ENCODE peak calls at places on chromosomes 3 and 15, in four cellular contexts. J is HepG2, T is WTC11, A is K562. W is an unnamed sample.

GRCh38 chr15:96086164-96086563 is 244.3 kb upstream of the NR2F2 start:
- DNase-seq in J (no peak), T (no peak), A (no peak), W (no peak)

GRCh38 chr3:99817047-99817436 is 620 bp upstream of the CMSS1 start:
- DNase-seq in J (no peak), T (no peak), A (peak), W (no peak)

GRCh38 chr15:58118272-58118671 is 19.9 kb upstream of the AQP9 start:
- DNase-seq in J (no peak), T (no peak), A (no peak), W (no peak)

GRCh38 chr15:62770752-62771151 is 271.8 kb upstream of the TPM1 start:
- DNase-seq in J (no peak), T (no peak), A (no peak), W (no peak)

GRCh38 chr3:74546426-74546825 is 68.0 kb downstream of the CNTN3 start:
- DNase-seq in J (no peak), T (no peak), A (no peak), W (no peak)

GRCh38 chr3:50237133-50237651 is 1.2 kb downstream of the GNAI2 start:
- DNase-seq in J (no peak), T (peak), A (peak), W (no peak)

GRCh38 chr3:120506828-120507774 is 56.3 kb upstream of the FSTL1 start:
- DNase-seq in J (peak), T (peak), A (peak), W (no peak)

GRCh38 chr15:100985401-100985800 is 66.2 kb downstream of the LRRK1 start:
- DNase-seq in J (no peak), T (no peak), A (no peak), W (no peak)

GRCh38 chr15:52709172-52709979 is 30.2 kb upstream of the ATOSA start:
- DNase-seq in J (peak), T (peak), A (peak), W (no peak)

GRCh38 chr3:125350597-125350996 is 24.5 kb downstream of the ZNF148 start:
- DNase-seq in J (no peak), T (no peak), A (no peak), W (no peak)

GRCh38 chr3:143806043-143806442 is 42.2 kb downstream of the SLC9A9 start:
- DNase-seq in J (no peak), T (no peak), A (no peak), W (no peak)

GRCh38 chr3:97793415-97794019 is 28.3 kb upstream of the CRYBG3 start:
- DNase-seq in J (peak), T (no peak), A (peak), W (peak)

GRCh38 chr3:10287936-10288574 is 4.7 kb downstream of the GHRL start:
- DNase-seq in J (no peak), T (no peak), A (no peak), W (no peak)

GRCh38 chr3:10288575-10288960 is 4.2 kb downstream of the GHRL start:
- DNase-seq in J (no peak), T (no peak), A (no peak), W (no peak)

GRCh38 chr3:10285742-10286524 is 6.8 kb downstream of the GHRL start:
- DNase-seq in J (no peak), T (no peak), A (no peak), W (no peak)

GRCh38 chr3:10285307-10285706 is 7.4 kb downstream of the GHRL start:
- DNase-seq in J (no peak), T (no peak), A (no peak), W (no peak)

DNA sequence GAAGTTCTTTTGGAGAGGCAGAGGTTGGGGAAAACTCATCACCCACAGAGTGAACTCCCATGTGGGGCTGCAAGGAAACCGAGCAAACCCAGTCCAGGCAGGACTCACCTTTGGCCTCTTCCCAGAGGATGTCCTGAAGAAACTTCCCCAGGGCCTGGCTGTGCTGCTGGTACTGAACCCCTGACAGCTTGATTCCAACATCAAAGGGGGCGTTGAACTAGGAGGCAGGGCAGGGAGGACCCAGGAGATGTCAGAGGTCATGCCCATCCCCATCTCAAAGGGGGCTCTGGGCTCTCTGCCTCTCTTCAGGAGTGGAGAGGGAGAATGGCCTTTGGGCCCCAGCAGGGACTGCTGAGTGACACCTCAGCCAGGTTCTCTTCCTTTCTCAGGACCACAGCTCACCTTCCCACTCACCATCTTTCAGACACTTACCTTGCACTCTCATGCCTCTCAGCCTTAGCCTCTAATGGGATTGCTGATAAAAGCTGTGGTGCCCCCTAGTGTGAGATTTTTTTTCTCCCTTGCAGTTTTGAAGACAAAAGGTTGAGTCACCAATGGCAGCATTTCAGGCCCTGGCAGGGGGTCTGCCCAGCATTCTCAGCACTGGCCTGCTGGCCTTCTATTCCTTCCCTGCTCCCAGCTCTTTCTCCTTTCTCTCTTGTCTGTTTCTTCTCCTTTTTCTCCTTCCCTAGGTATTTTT is 6.0 kb downstream of the GHRL start:
- DNase-seq in J (peak), T (no peak), A (no peak), W (no peak)
- TF ChIP-seq CBFB in J (no peak), T (no peak), A (no peak), W (no peak)

DNA sequence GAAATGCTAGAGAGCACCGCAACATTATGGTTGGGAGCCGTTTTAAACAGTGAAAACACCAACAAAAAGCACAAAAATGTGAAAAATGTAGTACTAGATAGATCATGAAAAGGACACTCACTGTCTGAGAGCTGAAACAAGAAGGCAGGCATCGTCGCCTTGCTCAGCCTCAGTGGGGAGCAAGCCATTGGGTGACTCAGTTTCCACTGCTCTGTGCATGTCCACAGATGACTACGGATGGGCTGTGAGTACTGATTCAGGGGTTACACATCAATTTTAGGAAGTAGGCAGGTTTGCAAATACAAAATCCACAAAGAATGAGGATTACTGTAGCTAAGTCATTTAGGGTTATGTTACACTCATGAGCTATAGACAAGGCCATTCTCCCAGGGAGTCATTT is 10.8 kb downstream of the NOX5 start:
- DNase-seq in J (no peak), T (no peak), A (no peak), W (no peak)
- TF ChIP-seq CBFB in J (no peak), T (no peak), A (no peak), W (no peak)

GRCh38 chr3:123432832-123433523 is 15.9 kb downstream of the ADCY5 start:
- DNase-seq in J (peak), T (no peak), A (no peak), W (no peak)
- TF ChIP-seq CBFB in J (no peak), T (no peak), A (no peak), W (no peak)

GRCh38 chr3:47436180-47436579 is 39.6 kb downstream of the SCAP start:
- DNase-seq in J (no peak), T (no peak), A (no peak), W (no peak)

GRCh38 chr3:47443611-47443995 is 32.1 kb downstream of the SCAP start:
- DNase-seq in J (peak), T (no peak), A (no peak), W (no peak)

GRCh38 chr3:47440131-47440530 is 35.6 kb downstream of the SCAP start:
- DNase-seq in J (peak), T (no peak), A (peak), W (no peak)

GRCh38 chr3:47444103-47444502 is 31.6 kb downstream of the SCAP start:
- DNase-seq in J (no peak), T (no peak), A (no peak), W (no peak)

DNA sequence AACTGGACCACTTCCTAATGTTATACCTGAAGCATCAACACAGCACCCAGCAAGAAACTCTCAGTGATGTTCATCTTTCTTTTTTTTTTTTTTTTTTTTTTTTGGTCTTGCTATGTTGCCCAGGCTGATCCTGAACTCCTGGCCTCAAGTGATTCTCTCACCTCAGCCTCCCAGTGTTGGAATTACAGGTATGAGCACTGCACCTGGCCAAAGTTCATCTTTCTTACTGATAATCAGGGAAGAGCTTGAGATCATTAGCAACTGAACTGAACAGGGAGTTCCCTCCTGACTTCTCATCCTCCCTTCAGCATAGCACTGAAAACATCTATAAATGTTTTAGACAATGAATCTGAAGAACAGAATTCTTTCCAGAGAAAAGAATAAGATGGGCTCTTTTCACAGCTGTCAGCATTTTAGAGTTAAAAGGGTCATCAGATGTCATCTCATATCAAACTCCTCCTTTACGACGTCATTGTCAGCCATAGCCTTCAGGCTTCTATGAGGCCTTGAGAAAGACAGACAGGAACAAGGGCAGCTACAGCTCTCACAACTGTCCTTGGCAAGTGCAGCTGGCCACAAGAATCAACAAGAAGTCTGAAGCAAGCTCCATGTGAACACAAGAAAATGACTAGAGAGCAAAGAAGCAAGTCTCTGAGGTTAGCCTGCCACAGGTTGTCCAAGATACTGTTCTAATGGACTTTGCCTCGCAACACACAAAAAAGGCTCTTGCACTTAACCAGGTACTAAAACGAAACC is 33.8 kb downstream of the SCAP start:
- DNase-seq in J (peak), T (no peak), A (no peak), W (no peak)
- TF ChIP-seq CBFB in J (no peak), T (no peak), A (no peak), W (no peak)

GRCh38 chr3:30567139-30567753 is 39.2 kb upstream of the TGFBR2 start:
- DNase-seq in J (peak), T (peak), A (no peak), W (no peak)
- TF ChIP-seq CBFB in J (no peak), T (no peak), A (no peak), W (no peak)

GRCh38 chr15:22844421-22845288 is 6.2 kb downstream of the NIPA2 start:
- DNase-seq in J (peak), T (no peak), A (no peak), W (no peak)

GRCh38 chr15:22838292-22839042 is at the start of gene NIPA2:
- DNase-seq in J (peak), T (peak), A (peak), W (peak)

DNA sequence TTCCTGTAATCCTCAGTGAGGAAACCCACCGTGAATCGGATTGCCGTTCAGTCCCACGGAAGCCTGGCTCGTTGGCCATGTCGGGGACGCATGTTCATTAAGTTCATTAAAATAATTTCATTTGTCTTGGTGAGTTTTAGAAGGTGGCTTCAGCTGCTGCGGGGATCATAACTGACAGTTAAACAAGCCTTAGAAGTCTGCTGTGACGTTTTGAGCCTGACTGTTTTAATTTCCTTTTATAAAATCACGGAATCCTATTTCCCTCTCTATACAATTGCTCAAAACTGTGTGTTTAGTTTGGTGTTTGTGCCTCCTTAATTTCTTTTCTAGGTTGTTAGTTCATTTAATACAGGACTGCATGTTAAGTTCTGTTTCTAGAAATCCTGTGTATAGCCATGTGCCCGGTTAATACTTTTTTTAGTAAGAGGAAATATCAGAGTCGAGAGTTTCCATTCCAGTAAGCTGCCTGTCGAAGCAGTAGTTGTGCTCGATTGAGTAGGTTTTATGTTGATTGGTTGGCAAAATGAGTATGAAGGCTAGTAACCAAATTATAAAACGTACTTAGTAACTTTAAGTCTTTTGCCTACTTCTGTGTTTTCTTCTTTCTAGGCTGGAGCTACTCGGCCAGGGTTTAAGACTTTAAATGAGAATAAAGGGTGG is 710 bp downstream of the NIPA2 start:
- DNase-seq in J (no peak), T (no peak), A (no peak), W (no peak)
- TF ChIP-seq CBFB in J (no peak), T (no peak), A (no peak), W (no peak)

GRCh38 chr15:74046275-74046674 is 36.1 kb downstream of the GOLGA6A start:
- DNase-seq in J (no peak), T (no peak), A (no peak), W (no peak)
- TF ChIP-seq CBFB in J (no peak), T (no peak), A (no peak), W (no peak)

DNA sequence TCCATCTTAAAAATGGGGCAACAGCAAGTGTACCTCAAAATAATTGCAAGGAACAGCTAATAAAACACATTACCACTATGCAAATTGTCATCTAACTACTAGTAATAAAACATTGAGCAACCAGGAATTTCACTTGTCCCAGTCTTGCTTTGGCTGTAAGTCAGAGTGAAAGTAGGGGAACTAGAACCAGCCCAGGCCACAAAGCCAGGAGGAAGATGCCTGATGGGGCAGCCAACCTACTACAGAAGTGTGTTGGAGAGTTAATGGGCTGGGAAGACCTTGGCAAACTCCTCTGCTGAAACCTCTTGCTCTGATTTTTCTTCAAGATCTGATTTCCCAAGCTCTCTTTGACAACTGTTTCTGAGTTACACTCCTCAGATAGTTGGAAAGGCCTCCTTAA is 40.2 kb upstream of the LPP start:
- DNase-seq in J (no peak), T (no peak), A (no peak), W (no peak)
- TF ChIP-seq CBFB in J (no peak), T (no peak), A (no peak), W (no peak)

W was measured in GM12878.